ENCODE peak calls at places on chromosome X, in five cellular contexts. M is retina; K is activated CD4-positive, alpha-beta T cell treated with anti-CD3 and anti-CD28 coated beads for 24 hours; C is kidney epithelial cell; V is NB4. L is an unnamed sample.

GRCh38 chrX:39950035-39950688 is 147.6 kb downstream of the BCOR start:
- DNase-seq in M (no peak), V (peak; percentile 18), K (no peak), C (no peak), L (peak; percentile 51)

GRCh38 chrX:34521563-34521962 is 135.5 kb downstream of the TMEM47 start:
- DNase-seq in K (no peak), C (no peak), V (peak; percentile 3), M (no peak), L (peak; percentile 55)

GRCh38 chrX:21276736-21277433 is 97.3 kb upstream of the CNKSR2 start:
- DNase-seq in C (no peak), M (no peak), V (no peak), K (no peak), L (no peak)

GRCh38 chrX:100599456-100599855 is 14.7 kb downstream of the TNMD start:
- DNase-seq in K (no peak), M (no peak), C (no peak), V (no peak), L (peak; percentile 42)

GRCh38 chrX:109472939-109473713 is 8.8 kb downstream of the GUCY2F start:
- DNase-seq in V (peak; percentile 54), C (peak; percentile 32), M (no peak), K (peak; percentile 9), L (peak; percentile 77)

GRCh38 chrX:24137192-24137591 is 12.3 kb upstream of the ZFX start:
- DNase-seq in C (no peak), V (no peak), K (no peak), M (no peak), L (no peak)

GRCh38 chrX:9966775-9967408 is at the start of gene CLDN34:
- DNase-seq in K (no peak), M (no peak), V (no peak), C (no peak), L (no peak)

GRCh38 chrX:100652266-100652665 is 8.3 kb downstream of the SRPX2 start:
- DNase-seq in M (no peak), C (no peak), K (no peak), V (no peak), L (no peak)

GRCh38 chrX:125532411-125533089 is 212.9 kb downstream of the TEX13C start:
- DNase-seq in V (no peak), K (no peak), M (no peak), C (no peak), L (no peak)

GRCh38 chrX:1244164-1245076 is 24.2 kb upstream of the CSF2RA start:
- DNase-seq in K (no peak), V (peak; percentile 63), M (no peak), C (no peak), L (peak; percentile 97)

GRCh38 chrX:66030505-66031317 is 9.2 kb downstream of the VSIG4 start:
- DNase-seq in V (peak; percentile 72), K (no peak), M (no peak), C (no peak), L (peak; percentile 58)

GRCh38 chrX:54540289-54540688 is 10.3 kb downstream of the GNL3L start:
- DNase-seq in V (no peak), K (no peak), M (no peak), C (no peak), L (peak; percentile 87)

GRCh38 chrX:2710041-2710471 is 19.0 kb downstream of the CD99 start:
- DNase-seq in C (no peak), M (no peak), K (no peak), V (peak; percentile 56), L (peak; percentile 62)

GRCh38 chrX:118226060-118226428 is 109.4 kb upstream of the KLHL13 start:
- DNase-seq in C (no peak), M (no peak), V (peak; percentile 17), K (no peak), L (peak; percentile 2)

GRCh38 chrX:82782014-82782413 is 726.1 kb upstream of the POU3F4 start:
- DNase-seq in K (no peak), M (no peak), C (no peak), V (no peak), L (no peak)